ENCODE peak calls at places on chromosomes 6 and 20, in six cellular contexts. One of them, this sample, is unnamed.

GRCh38 chr20:61526907-61527306 is 274.8 kb downstream of the CDH4 start:
- DNase-seq in EL: no peak
- DNase-seq in HT-29: no peak
- DNase-seq in iPS-NIHi11: no peak
- DNase-seq in GM19239: no peak
- DNase-seq in cardiac muscle cell: no peak
- DNase-seq in this sample: no peak

GRCh38 chr6:35033683-35034082 is 107.5 kb downstream of the TCP11 start:
- DNase-seq in EL: no peak
- DNase-seq in GM19239: no peak
- DNase-seq in cardiac muscle cell: no peak
- DNase-seq in HT-29: no peak
- DNase-seq in iPS-NIHi11: no peak
- DNase-seq in this sample: no peak

GRCh38 chr6:1079525-1079924 is 232.4 kb upstream of the FOXQ1 start:
- DNase-seq in iPS-NIHi11: no peak
- DNase-seq in EL: no peak
- DNase-seq in HT-29: no peak
- DNase-seq in GM19239: no peak
- DNase-seq in cardiac muscle cell: no peak
- DNase-seq in this sample: no peak

GRCh38 chr6:11994875-11995461 is 17.1 kb upstream of the HIVEP1 start:
- DNase-seq in EL: no peak
- DNase-seq in iPS-NIHi11: no peak
- DNase-seq in GM19239: no peak
- DNase-seq in cardiac muscle cell: no peak
- DNase-seq in HT-29: no peak
- DNase-seq in this sample: no peak

GRCh38 chr6:11224252-11224965 is 8.1 kb downstream of the NEDD9 start:
- DNase-seq in HT-29: peak
- DNase-seq in EL: peak
- DNase-seq in cardiac muscle cell: no peak
- DNase-seq in GM19239: peak
- DNase-seq in iPS-NIHi11: no peak
- DNase-seq in this sample: peak

GRCh38 chr6:117440558-117441525 is 15.1 kb upstream of the ROS1 start:
- DNase-seq in EL: peak
- DNase-seq in GM19239: no peak
- DNase-seq in iPS-NIHi11: no peak
- DNase-seq in cardiac muscle cell: no peak
- DNase-seq in HT-29: no peak
- DNase-seq in this sample: no peak

GRCh38 chr6:85975957-85976356 is 333.3 kb upstream of the SYNCRIP start:
- DNase-seq in iPS-NIHi11: no peak
- DNase-seq in GM19239: no peak
- DNase-seq in cardiac muscle cell: no peak
- DNase-seq in HT-29: no peak
- DNase-seq in EL: no peak
- DNase-seq in this sample: no peak

GRCh38 chr6:14612016-14612415 is 494.4 kb downstream of the CD83 start:
- DNase-seq in EL: peak
- DNase-seq in cardiac muscle cell: no peak
- DNase-seq in HT-29: no peak
- DNase-seq in GM19239: no peak
- DNase-seq in iPS-NIHi11: no peak
- DNase-seq in this sample: no peak

GRCh38 chr6:157804448-157805327 is 18.4 kb upstream of the SNX9 start:
- DNase-seq in EL: peak
- DNase-seq in HT-29: no peak
- DNase-seq in GM19239: no peak
- DNase-seq in cardiac muscle cell: no peak
- DNase-seq in iPS-NIHi11: no peak
- DNase-seq in this sample: no peak

GRCh38 chr6:118536478-118536877 is 11.6 kb upstream of the PLN start:
- DNase-seq in cardiac muscle cell: no peak
- DNase-seq in GM19239: no peak
- DNase-seq in iPS-NIHi11: no peak
- DNase-seq in EL: no peak
- DNase-seq in HT-29: no peak
- DNase-seq in this sample: no peak

GRCh38 chr20:46550441-46550840 is at the start of gene OCSTAMP:
- DNase-seq in iPS-NIHi11: no peak
- DNase-seq in EL: no peak
- DNase-seq in HT-29: no peak
- DNase-seq in GM19239: no peak
- DNase-seq in cardiac muscle cell: no peak
- DNase-seq in this sample: no peak

GRCh38 chr6:101195581-101195980 is 197.9 kb upstream of the GRIK2 start:
- DNase-seq in EL: peak
- DNase-seq in HT-29: no peak
- DNase-seq in GM19239: no peak
- DNase-seq in iPS-NIHi11: no peak
- DNase-seq in cardiac muscle cell: no peak
- DNase-seq in this sample: no peak

GRCh38 chr6:44227138-44227770 is 3.9 kb downstream of the SLC29A1 start:
- DNase-seq in cardiac muscle cell: no peak
- DNase-seq in GM19239: no peak
- DNase-seq in iPS-NIHi11: peak
- DNase-seq in EL: no peak
- DNase-seq in HT-29: no peak
- DNase-seq in this sample: no peak

GRCh38 chr6:8269856-8270454 is 165.4 kb downstream of the SLC35B3 start:
- DNase-seq in GM19239: no peak
- DNase-seq in iPS-NIHi11: no peak
- DNase-seq in EL: no peak
- DNase-seq in cardiac muscle cell: no peak
- DNase-seq in HT-29: no peak
- DNase-seq in this sample: no peak

GRCh38 chr6:14655201-14655988 is 537.8 kb downstream of the CD83 start:
- DNase-seq in cardiac muscle cell: no peak
- DNase-seq in iPS-NIHi11: no peak
- DNase-seq in HT-29: no peak
- DNase-seq in EL: no peak
- DNase-seq in GM19239: no peak
- DNase-seq in this sample: no peak

GRCh38 chr20:13677241-13677640 is 38.5 kb upstream of the TASP1 start:
- DNase-seq in EL: no peak
- DNase-seq in HT-29: no peak
- DNase-seq in cardiac muscle cell: no peak
- DNase-seq in GM19239: no peak
- DNase-seq in iPS-NIHi11: no peak
- DNase-seq in this sample: no peak

GRCh38 chr20:52060794-52061714 is 130.5 kb downstream of the ZFP64 start:
- DNase-seq in EL: peak
- DNase-seq in cardiac muscle cell: peak
- DNase-seq in iPS-NIHi11: peak
- DNase-seq in HT-29: peak
- DNase-seq in GM19239: no peak
- DNase-seq in this sample: no peak

GRCh38 chr6:125552819-125553218 is 196.6 kb upstream of the HEY2 start:
- DNase-seq in HT-29: no peak
- DNase-seq in GM19239: no peak
- DNase-seq in cardiac muscle cell: no peak
- DNase-seq in iPS-NIHi11: no peak
- DNase-seq in EL: no peak
- DNase-seq in this sample: no peak

GRCh38 chr20:19783966-19784401 is 25.9 kb downstream of the RIN2 start:
- DNase-seq in cardiac muscle cell: no peak
- DNase-seq in iPS-NIHi11: no peak
- DNase-seq in GM19239: no peak
- DNase-seq in EL: peak
- DNase-seq in HT-29: peak
- DNase-seq in this sample: no peak

GRCh38 chr20:6824401-6824800 is 56.9 kb downstream of the BMP2 start:
- DNase-seq in EL: no peak
- DNase-seq in HT-29: no peak
- DNase-seq in iPS-NIHi11: no peak
- DNase-seq in GM19239: no peak
- DNase-seq in cardiac muscle cell: no peak
- DNase-seq in this sample: no peak

GRCh38 chr20:5844063-5844681 is 94.0 kb downstream of the SHLD1 start:
- DNase-seq in EL: peak
- DNase-seq in GM19239: peak
- DNase-seq in iPS-NIHi11: no peak
- DNase-seq in cardiac muscle cell: no peak
- DNase-seq in HT-29: no peak
- DNase-seq in this sample: peak

GRCh38 chr6:67640462-67640861 is 994.6 kb upstream of the ADGRB3 start:
- DNase-seq in EL: no peak
- DNase-seq in HT-29: no peak
- DNase-seq in GM19239: no peak
- DNase-seq in cardiac muscle cell: no peak
- DNase-seq in iPS-NIHi11: no peak
- DNase-seq in this sample: no peak

GRCh38 chr6:113352029-113352801 is 504.9 kb upstream of the MARCKS start:
- DNase-seq in HT-29: peak
- DNase-seq in iPS-NIHi11: no peak
- DNase-seq in EL: peak
- DNase-seq in GM19239: no peak
- DNase-seq in cardiac muscle cell: no peak
- DNase-seq in this sample: no peak

GRCh38 chr20:52313335-52313963 is 121.9 kb upstream of the ZFP64 start:
- DNase-seq in HT-29: peak
- DNase-seq in cardiac muscle cell: peak
- DNase-seq in GM19239: no peak
- DNase-seq in EL: peak
- DNase-seq in iPS-NIHi11: peak
- DNase-seq in this sample: no peak

GRCh38 chr6:122696853-122697252 is 82.7 kb upstream of the FABP7 start:
- DNase-seq in iPS-NIHi11: no peak
- DNase-seq in EL: peak
- DNase-seq in GM19239: no peak
- DNase-seq in cardiac muscle cell: no peak
- DNase-seq in HT-29: peak
- DNase-seq in this sample: no peak

GRCh38 chr6:5967594-5967993 is 39.1 kb downstream of the NRN1 start:
- DNase-seq in iPS-NIHi11: no peak
- DNase-seq in HT-29: no peak
- DNase-seq in GM19239: no peak
- DNase-seq in EL: peak
- DNase-seq in cardiac muscle cell: no peak
- DNase-seq in this sample: no peak

GRCh38 chr6:46612645-46613044 is 40.0 kb downstream of the CYP39A1 start:
- DNase-seq in GM19239: no peak
- DNase-seq in HT-29: no peak
- DNase-seq in iPS-NIHi11: no peak
- DNase-seq in cardiac muscle cell: no peak
- DNase-seq in EL: no peak
- DNase-seq in this sample: no peak

This sample was measured in CD4-positive, alpha-beta memory T cell.